ENCODE peak calls at places on chromosomes 6 and 20, in eight cellular contexts. W is GM23248, Z is neural progenitor cell, N is cardiac muscle cell, X is AG04450, D is mammary epithelial cell, B is stomach, P is endodermal cell. O is an unnamed sample.

GRCh38 chr6:44078795-44079671 is 48.2 kb downstream of the MRPL14 start:
- DNase-seq in W (peak), Z (peak), N (peak), X (no peak), D (peak), B (peak), P (peak), O (peak)

GRCh38 chr6:29653452-29654038 is 3.3 kb upstream of the MOG start:
- DNase-seq in W (peak), Z (peak), N (peak), X (peak), D (peak), B (peak), P (peak), O (peak)

GRCh38 chr20:61291166-61291829 is 39.2 kb downstream of the CDH4 start:
- DNase-seq in W (no peak), Z (no peak), N (no peak), X (no peak), D (no peak), B (no peak), P (no peak), O (no peak)

GRCh38 chr6:48074368-48074767 is 36.6 kb downstream of the PTCHD4 start:
- DNase-seq in W (peak), Z (peak), N (no peak), X (no peak), D (no peak), B (no peak), P (peak), O (no peak)

GRCh38 chr6:124655856-124656255 is 306.4 kb upstream of the RNF217 start:
- DNase-seq in W (no peak), Z (no peak), N (no peak), X (no peak), D (no peak), B (no peak), P (no peak), O (no peak)

GRCh38 chr6:21496749-21497148 is 96.8 kb upstream of the SOX4 start:
- DNase-seq in W (no peak), Z (no peak), N (no peak), X (no peak), D (no peak), B (no peak), P (no peak), O (no peak)

GRCh38 chr20:41357424-41358163 is 9.0 kb downstream of the EMILIN3 start:
- DNase-seq in W (no peak), Z (no peak), N (no peak), X (no peak), D (no peak), B (no peak), P (no peak), O (no peak)

GRCh38 chr6:148760568-148761531 is 14.0 kb downstream of the UST start:
- DNase-seq in W (peak), Z (peak), N (peak), X (peak), D (peak), B (peak), P (peak), O (peak)

GRCh38 chr6:63677282-63677681 is 41.7 kb downstream of the PHF3 start:
- DNase-seq in W (peak), Z (no peak), N (no peak), X (no peak), D (no peak), B (no peak), P (no peak), O (peak)

GRCh38 chr20:50285376-50286173 is 94.9 kb downstream of the CEBPB start:
- DNase-seq in W (peak), Z (no peak), N (no peak), X (no peak), D (no peak), B (no peak), P (no peak), O (no peak)

GRCh38 chr6:109893606-109894005 is 84.5 kb upstream of the GPR6 start:
- DNase-seq in W (no peak), Z (no peak), N (no peak), X (no peak), D (no peak), B (no peak), P (no peak), O (no peak)

GRCh38 chr6:23728707-23729106 is 397.3 kb upstream of the NRSN1 start:
- DNase-seq in W (no peak), Z (no peak), N (peak), X (no peak), D (no peak), B (peak), P (peak), O (no peak)

GRCh38 chr6:85824329-85824728 is 181.6 kb upstream of the SYNCRIP start:
- DNase-seq in W (no peak), Z (no peak), N (no peak), X (no peak), D (no peak), B (no peak), P (no peak), O (no peak)

GRCh38 chr20:50554694-50555579 is 44.8 kb downstream of the PTPN1 start:
- DNase-seq in W (no peak), Z (no peak), N (no peak), X (no peak), D (no peak), B (no peak), P (no peak), O (no peak)

GRCh38 chr6:127547909-127548649 is 28.9 kb upstream of the C6orf58 start:
- DNase-seq in W (peak), Z (no peak), N (no peak), X (no peak), D (no peak), B (no peak), P (no peak), O (peak)

GRCh38 chr6:22828179-22829062 is 259.1 kb downstream of the HDGFL1 start:
- DNase-seq in W (peak), Z (peak), N (peak), X (peak), D (peak), B (no peak), P (peak), O (peak)

GRCh38 chr6:30480536-30481156 is 8.7 kb upstream of the HLA-E start:
- DNase-seq in W (no peak), Z (no peak), N (no peak), X (no peak), D (no peak), B (no peak), P (no peak), O (no peak)

GRCh38 chr20:7836076-7836475 is 104.2 kb downstream of the HAO1 start:
- DNase-seq in W (peak), Z (no peak), N (no peak), X (no peak), D (no peak), B (no peak), P (no peak), O (no peak)

GRCh38 chr6:142400495-142400894 is 98.7 kb downstream of the ADGRG6 start:
- DNase-seq in W (no peak), Z (no peak), N (peak), X (no peak), D (no peak), B (no peak), P (peak), O (no peak)

GRCh38 chr6:161214722-161215121 is 59.1 kb downstream of the AGPAT4 start:
- DNase-seq in W (no peak), Z (no peak), N (no peak), X (no peak), D (no peak), B (no peak), P (no peak), O (peak)

GRCh38 chr6:170040906-170041305 is 250.0 kb downstream of the DLL1 start:
- DNase-seq in W (no peak), Z (no peak), N (no peak), X (no peak), D (no peak), B (no peak), P (no peak), O (no peak)

GRCh38 chr20:4064118-4064962 is 49.0 kb upstream of the RNF24 start:
- DNase-seq in W (peak), Z (peak), N (peak), X (no peak), D (peak), B (peak), P (peak), O (peak)

GRCh38 chr20:51958636-51959542 is 156.6 kb upstream of the SALL4 start:
- DNase-seq in W (no peak), Z (peak), N (no peak), X (no peak), D (no peak), B (no peak), P (no peak), O (no peak)

GRCh38 chr20:51960004-51960403 is 157.7 kb upstream of the SALL4 start:
- DNase-seq in W (no peak), Z (no peak), N (no peak), X (no peak), D (no peak), B (no peak), P (no peak), O (no peak)

GRCh38 chr20:51958099-51958498 is 155.8 kb upstream of the SALL4 start:
- DNase-seq in W (no peak), Z (no peak), N (no peak), X (no peak), D (no peak), B (no peak), P (no peak), O (no peak)

GRCh38 chr20:51966296-51966971 is 164.1 kb upstream of the SALL4 start:
- DNase-seq in W (peak), Z (peak), N (peak), X (no peak), D (peak), B (peak), P (peak), O (peak)

GRCh38 chr20:51961964-51962761 is 159.8 kb upstream of the SALL4 start:
- DNase-seq in W (no peak), Z (peak), N (no peak), X (no peak), D (no peak), B (no peak), P (no peak), O (no peak)
- H3K4me3 ChIP-seq in W (no peak), Z (no peak), N (no peak), X (no peak), D (no peak), B (no peak), P (no peak), O (no peak)

GRCh38 chr6:88868559-88868860 is 94.9 kb downstream of the RNGTT start:
- DNase-seq in W (no peak), Z (no peak), N (no peak), X (no peak), D (no peak), B (no peak), P (no peak), O (no peak)

GRCh38 chr6:88867841-88868558 is 95.4 kb downstream of the RNGTT start:
- DNase-seq in W (peak), Z (no peak), N (no peak), X (no peak), D (peak), B (no peak), P (no peak), O (peak)

GRCh38 chr6:88865275-88865674 is 98.1 kb downstream of the RNGTT start:
- DNase-seq in W (no peak), Z (no peak), N (no peak), X (no peak), D (no peak), B (no peak), P (no peak), O (no peak)

GRCh38 chr6:88866856-88867255 is 96.6 kb downstream of the RNGTT start:
- DNase-seq in W (peak), Z (no peak), N (no peak), X (no peak), D (no peak), B (no peak), P (no peak), O (no peak)

DNA sequence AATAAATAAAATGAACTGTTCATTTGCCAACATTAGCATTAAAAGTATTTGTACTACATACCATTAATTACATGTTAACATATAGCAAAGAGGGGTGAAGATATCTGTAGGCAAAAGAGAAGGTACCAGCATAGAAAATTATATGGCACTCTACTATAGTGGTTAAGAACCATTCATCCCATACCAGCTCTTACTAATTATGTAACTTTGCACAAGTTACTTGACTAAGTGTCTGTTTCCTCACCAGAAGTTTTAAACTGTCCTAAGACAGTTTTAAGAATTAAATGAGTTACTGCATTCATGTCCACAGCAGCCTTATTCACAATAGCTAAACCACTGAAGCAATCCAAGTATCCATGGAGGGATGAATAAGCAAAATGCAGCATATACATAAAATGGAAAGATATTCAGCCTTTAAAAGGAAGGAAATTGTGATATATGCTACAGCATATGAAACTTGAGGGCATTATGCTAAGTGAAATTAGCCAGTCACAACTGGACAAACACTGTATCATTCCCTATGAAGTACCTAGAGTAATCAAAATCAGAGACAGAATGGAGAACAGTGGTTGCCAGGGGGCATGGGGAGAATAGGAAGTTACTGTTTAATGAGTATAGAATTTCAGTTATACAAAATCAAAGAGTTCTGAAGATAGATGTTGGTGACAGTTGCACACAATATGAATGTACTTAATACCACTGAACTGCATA is 98.9 kb downstream of the RNGTT start:
- DNase-seq in W (no peak), Z (no peak), N (no peak), X (no peak), D (no peak), B (no peak), P (no peak), O (no peak)
- H3K4me3 ChIP-seq in W (no peak), Z (no peak), N (no peak), X (no peak), D (no peak), B (no peak), P (no peak), O (no peak)

GRCh38 chr20:56974499-56975250 is 291.8 kb downstream of the BMP7 start:
- DNase-seq in W (peak), Z (peak), N (peak), X (no peak), D (peak), B (peak), P (peak), O (peak)
- H3K4me3 ChIP-seq in W (no peak), Z (peak), N (no peak), X (no peak), D (no peak), B (no peak), P (no peak), O (no peak)

GRCh38 chr6:33203443-33204164 is 851 bp upstream of the HSD17B8 start:
- DNase-seq in W (no peak), Z (no peak), N (no peak), X (no peak), D (no peak), B (no peak), P (no peak), O (no peak)
- H3K4me3 ChIP-seq in W (peak), Z (peak), N (no peak), X (peak), D (no peak), B (no peak), P (no peak), O (no peak)

DNA sequence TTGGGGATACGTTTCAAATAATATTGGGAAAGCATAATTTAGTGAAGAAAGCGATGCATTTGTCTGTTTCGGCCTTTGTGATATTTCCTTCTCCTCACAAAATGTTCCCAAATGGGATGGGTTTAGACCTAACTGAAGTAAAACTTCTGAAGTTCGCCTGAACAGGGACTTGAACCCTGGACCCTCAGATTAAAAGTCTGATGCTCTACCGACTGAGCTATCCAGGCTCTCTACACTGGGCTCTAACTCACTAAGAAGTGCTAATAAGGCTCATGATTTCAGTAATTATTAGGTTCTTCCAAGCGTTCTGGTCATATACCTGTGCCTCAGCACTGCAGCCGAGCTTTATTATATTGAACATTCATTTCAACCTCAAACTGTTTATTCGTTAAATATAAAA is 118.8 kb upstream of the ZNF184 start:
- DNase-seq in W (peak), Z (peak), N (peak), X (no peak), D (peak), B (no peak), P (peak), O (peak)
- H3K4me3 ChIP-seq in W (peak), Z (peak), N (peak), X (peak), D (peak), B (no peak), P (peak), O (peak)

O was measured in epithelial cell of esophagus.